ENCODE peak calls at places on chromosome 14, in eight cellular contexts. W is fibroblast of pulmonary artery, O is adrenal gland, N is fibroblast of lung, U is AG10803, R is H9, Y is brain microvascular endothelial cell, P is endothelial cell. Q is an unnamed sample.

GRCh38 chr14:36373982-36374673 is 53.7 kb upstream of the MBIP start:
- DNase-seq in W (peak), O (peak), N (peak), U (peak), R (peak), Y (peak), P (peak), Q (peak)

GRCh38 chr14:94717808-94718207 is 52.1 kb downstream of the GSC start:
- DNase-seq in W (no peak), O (no peak), N (no peak), U (peak), R (no peak), Y (no peak), P (no peak), Q (no peak)

GRCh38 chr14:31261859-31262739 is 54.5 kb upstream of the HECTD1 start:
- DNase-seq in W (peak), O (peak), N (peak), U (peak), R (no peak), Y (no peak), P (no peak), Q (peak)

GRCh38 chr14:89382487-89383170 is 34.4 kb downstream of the FOXN3 start:
- DNase-seq in W (no peak), O (no peak), N (no peak), U (no peak), R (no peak), Y (no peak), P (no peak), Q (no peak)

GRCh38 chr14:91464615-91465205 is 45.4 kb downstream of the PPP4R3A start:
- DNase-seq in W (no peak), O (no peak), N (no peak), U (no peak), R (no peak), Y (no peak), P (no peak), Q (no peak)

GRCh38 chr14:24802236-24802635 is 168.2 kb upstream of the GZMB start:
- DNase-seq in W (no peak), O (no peak), N (no peak), U (no peak), R (peak), Y (no peak), P (no peak), Q (no peak)

GRCh38 chr14:101491841-101492240 is 69.5 kb upstream of the DIO3 start:
- DNase-seq in W (no peak), O (no peak), N (no peak), U (no peak), R (no peak), Y (no peak), P (no peak), Q (no peak)

GRCh38 chr14:29085546-29085945 is 319.0 kb downstream of the FOXG1 start:
- DNase-seq in W (peak), O (no peak), N (no peak), U (peak), R (peak), Y (no peak), P (peak), Q (no peak)

GRCh38 chr14:98932436-98933325 is 339.3 kb downstream of the BCL11B start:
- DNase-seq in W (no peak), O (no peak), N (no peak), U (no peak), R (no peak), Y (no peak), P (no peak), Q (no peak)

GRCh38 chr14:31712244-31713127 is 151.3 kb downstream of the NUBPL start:
- DNase-seq in W (no peak), O (no peak), N (no peak), U (no peak), R (no peak), Y (no peak), P (no peak), Q (no peak)

GRCh38 chr14:78519863-78520262 is 349.7 kb downstream of the NRXN3 start:
- DNase-seq in W (peak), O (peak), N (peak), U (no peak), R (peak), Y (peak), P (peak), Q (peak)

GRCh38 chr14:26863736-26864135 is 265.9 kb upstream of the NOVA1 start:
- DNase-seq in W (peak), O (no peak), N (peak), U (peak), R (no peak), Y (no peak), P (no peak), Q (peak)

GRCh38 chr14:55122441-55122986 is 6.5 kb upstream of the LGALS3 start:
- DNase-seq in W (peak), O (peak), N (peak), U (peak), R (no peak), Y (peak), P (no peak), Q (no peak)

GRCh38 chr14:91997492-91997891 is 42.4 kb downstream of the TRIP11 start:
- DNase-seq in W (no peak), O (no peak), N (peak), U (peak), R (no peak), Y (peak), P (no peak), Q (no peak)

GRCh38 chr14:33686218-33686617 is 264.7 kb downstream of the EGLN3 start:
- DNase-seq in W (peak), O (no peak), N (peak), U (peak), R (no peak), Y (peak), P (no peak), Q (peak)

GRCh38 chr14:77124345-77125274 is 17.0 kb downstream of the ZDHHC22 start:
- DNase-seq in W (peak), O (peak), N (peak), U (no peak), R (peak), Y (no peak), P (peak), Q (peak)

GRCh38 chr14:99055816-99056215 is 216.2 kb downstream of the BCL11B start:
- DNase-seq in W (no peak), O (no peak), N (no peak), U (no peak), R (no peak), Y (no peak), P (no peak), Q (no peak)

GRCh38 chr14:68782091-68782981 is 10.5 kb downstream of the ZFP36L1 start:
- DNase-seq in W (no peak), O (peak), N (no peak), U (no peak), R (no peak), Y (no peak), P (no peak), Q (no peak)

GRCh38 chr14:79544671-79545070 is 666.6 kb downstream of the DIO2 start:
- DNase-seq in W (peak), O (no peak), N (peak), U (peak), R (no peak), Y (peak), P (no peak), Q (peak)

GRCh38 chr14:80055912-80056801 is 155.1 kb downstream of the DIO2 start:
- DNase-seq in W (peak), O (peak), N (peak), U (peak), R (peak), Y (peak), P (peak), Q (peak)

GRCh38 chr14:68789002-68789797 is 3.7 kb downstream of the ZFP36L1 start:
- DNase-seq in W (peak), O (peak), N (peak), U (peak), R (peak), Y (peak), P (peak), Q (peak)

GRCh38 chr14:79483472-79483871 is 727.8 kb downstream of the DIO2 start:
- DNase-seq in W (peak), O (no peak), N (peak), U (peak), R (no peak), Y (peak), P (no peak), Q (peak)

GRCh38 chr14:34297786-34298520 is 164.1 kb downstream of the SPTSSA start:
- DNase-seq in W (no peak), O (no peak), N (no peak), U (no peak), R (no peak), Y (no peak), P (no peak), Q (no peak)

GRCh38 chr14:95449131-95449530 is 67.3 kb downstream of the SYNE3 start:
- DNase-seq in W (no peak), O (no peak), N (no peak), U (no peak), R (no peak), Y (no peak), P (no peak), Q (no peak)

GRCh38 chr14:87450193-87450592 is 542.8 kb downstream of the GALC start:
- DNase-seq in W (no peak), O (no peak), N (no peak), U (no peak), R (no peak), Y (no peak), P (no peak), Q (no peak)

GRCh38 chr14:96497586-96497985 is 4.6 kb upstream of the PAPOLA start:
- DNase-seq in W (no peak), O (no peak), N (no peak), U (no peak), R (no peak), Y (no peak), P (no peak), Q (no peak)

GRCh38 chr14:96501383-96501745 is 818 bp upstream of the PAPOLA start:
- DNase-seq in W (no peak), O (no peak), N (no peak), U (no peak), R (no peak), Y (peak), P (peak), Q (peak)

GRCh38 chr14:96497087-96497486 is 5.1 kb upstream of the PAPOLA start:
- DNase-seq in W (no peak), O (no peak), N (no peak), U (no peak), R (no peak), Y (no peak), P (no peak), Q (no peak)

GRCh38 chr14:96502621-96503251 is 554 bp downstream of the PAPOLA start:
- DNase-seq in W (peak), O (peak), N (peak), U (peak), R (peak), Y (peak), P (peak), Q (peak)

GRCh38 chr14:96501746-96502620 is at the start of gene PAPOLA:
- DNase-seq in W (peak), O (peak), N (peak), U (peak), R (peak), Y (peak), P (peak), Q (peak)
- TF ChIP-seq CTCF in W (no peak), O (no peak), N (no peak), U (peak), R (peak), Y (peak), P (no peak), Q (peak)

GRCh38 chr14:59428581-59429012 is 36.6 kb downstream of the GPR135 start:
- DNase-seq in W (peak), O (no peak), N (peak), U (peak), R (no peak), Y (peak), P (no peak), Q (peak)
- TF ChIP-seq CTCF in W (peak), O (no peak), N (peak), U (peak), R (no peak), Y (peak), P (no peak), Q (peak)

DNA sequence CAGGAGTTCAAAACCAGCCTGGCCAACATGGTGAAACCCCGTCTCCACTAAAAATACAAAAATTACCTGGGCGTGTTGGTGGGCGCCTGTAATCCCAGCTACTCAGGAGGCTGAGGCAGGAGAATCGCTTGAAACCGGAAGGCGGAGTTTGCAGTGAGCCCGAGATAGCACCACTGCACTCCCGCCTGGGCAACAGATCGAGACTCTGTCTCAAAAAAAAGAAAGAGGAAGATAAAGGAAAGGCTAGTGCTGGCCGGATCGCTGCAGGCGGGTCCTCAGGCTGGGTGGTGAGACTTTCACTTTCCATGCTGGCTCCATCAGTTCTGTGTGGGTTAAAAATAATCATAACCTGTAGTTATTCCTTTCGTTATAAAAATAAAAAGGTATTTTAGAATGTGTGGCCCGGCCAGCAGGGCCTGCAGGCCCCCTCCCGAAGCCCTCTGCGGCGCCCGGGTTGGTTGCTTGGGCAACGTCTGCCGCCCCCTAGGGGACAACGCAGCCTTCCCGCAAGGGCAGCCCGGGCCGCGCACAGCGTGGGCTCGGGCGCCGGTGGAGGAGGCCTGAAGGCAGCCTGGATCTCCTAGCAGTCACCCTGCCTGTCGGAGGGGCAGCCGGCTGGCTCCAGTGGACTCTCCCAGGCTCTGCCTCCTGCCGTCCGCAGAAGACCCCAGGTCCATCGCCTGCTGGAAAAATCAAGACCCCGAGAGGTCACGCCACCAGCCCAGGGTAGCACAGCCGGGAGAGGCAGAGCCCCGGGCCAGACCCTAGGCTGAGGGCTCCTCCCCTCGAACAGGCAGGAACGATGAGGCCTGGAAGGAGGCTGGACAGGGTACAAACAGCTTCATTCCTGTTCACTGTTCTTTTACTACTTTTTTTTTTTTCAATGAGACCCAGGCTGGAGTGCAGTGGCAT is 5.0 kb upstream of the SLC25A47 start:
- DNase-seq in W (peak), O (peak), N (peak), U (peak), R (peak), Y (peak), P (peak), Q (peak)
- TF ChIP-seq CTCF in W (peak), O (peak), N (peak), U (peak), R (peak), Y (peak), P (peak), Q (peak)

GRCh38 chr14:73491256-73491976 is 683 bp downstream of the RIOX1 start:
- DNase-seq in W (peak), O (peak), N (peak), U (peak), R (peak), Y (peak), P (peak), Q (peak)
- TF ChIP-seq CTCF in W (no peak), O (no peak), N (no peak), U (no peak), R (no peak), Y (no peak), P (no peak), Q (no peak)

DNA sequence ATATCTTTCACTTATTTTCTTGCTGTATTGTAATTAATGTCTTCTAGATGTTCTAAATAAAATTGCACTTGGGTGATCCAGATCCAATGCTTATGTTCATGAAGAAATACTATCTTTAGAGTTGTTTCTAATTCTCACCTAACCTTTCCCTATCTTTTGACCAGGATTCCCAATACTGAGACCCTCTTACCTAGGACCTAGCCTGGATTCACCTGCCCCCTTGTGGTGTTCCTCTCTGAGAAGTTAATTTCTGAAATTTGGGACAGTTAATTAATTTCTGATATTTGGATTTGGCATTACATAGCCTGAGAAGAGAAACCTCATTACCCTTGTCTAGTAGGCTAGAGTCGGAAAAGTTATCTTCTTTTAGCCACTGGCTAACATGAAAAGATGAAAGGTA is 29.5 kb downstream of the FOXA1 start:
- DNase-seq in W (no peak), O (no peak), N (no peak), U (no peak), R (no peak), Y (no peak), P (no peak), Q (no peak)
- TF ChIP-seq CTCF in W (peak), O (no peak), N (peak), U (no peak), R (peak), Y (peak), P (peak), Q (peak)

GRCh38 chr14:21723431-21724045 is 49.9 kb upstream of the OR4E1 start:
- DNase-seq in W (peak), O (no peak), N (no peak), U (no peak), R (peak), Y (no peak), P (peak), Q (no peak)
- TF ChIP-seq CTCF in W (peak), O (no peak), N (no peak), U (no peak), R (peak), Y (peak), P (peak), Q (peak)

GRCh38 chr14:102593841-102594170 is 1.4 kb downstream of the RCOR1 start:
- DNase-seq in W (peak), O (no peak), N (no peak), U (no peak), R (no peak), Y (no peak), P (no peak), Q (peak)

GRCh38 chr14:102591372-102591943 is 991 bp upstream of the RCOR1 start:
- DNase-seq in W (no peak), O (peak), N (peak), U (no peak), R (no peak), Y (no peak), P (peak), Q (peak)

GRCh38 chr14:102594514-102595175 is 2.2 kb downstream of the RCOR1 start:
- DNase-seq in W (peak), O (peak), N (peak), U (peak), R (no peak), Y (peak), P (peak), Q (peak)

GRCh38 chr14:102591944-102592772 is at the start of gene RCOR1:
- DNase-seq in W (peak), O (peak), N (peak), U (peak), R (peak), Y (peak), P (peak), Q (peak)

GRCh38 chr14:102592969-102593840 is 756 bp downstream of the RCOR1 start:
- DNase-seq in W (peak), O (peak), N (peak), U (no peak), R (no peak), Y (no peak), P (peak), Q (peak)
- TF ChIP-seq CTCF in W (peak), O (peak), N (peak), U (no peak), R (peak), Y (peak), P (peak), Q (peak)

GRCh38 chr14:23301288-23301968 is 1.2 kb downstream of the PPP1R3E start:
- DNase-seq in W (peak), O (peak), N (peak), U (peak), R (peak), Y (peak), P (peak), Q (peak)
- TF ChIP-seq CTCF in W (peak), O (peak), N (peak), U (peak), R (peak), Y (peak), P (peak), Q (peak)

GRCh38 chr14:105200641-105201040 is 19.5 kb upstream of the NUDT14 start:
- DNase-seq in W (no peak), O (no peak), N (no peak), U (no peak), R (no peak), Y (no peak), P (no peak), Q (no peak)

GRCh38 chr14:105200074-105200473 is 19.0 kb upstream of the NUDT14 start:
- DNase-seq in W (no peak), O (no peak), N (no peak), U (no peak), R (no peak), Y (no peak), P (no peak), Q (no peak)

GRCh38 chr14:105203057-105203494 is 22.0 kb upstream of the NUDT14 start:
- DNase-seq in W (peak), O (peak), N (peak), U (peak), R (peak), Y (peak), P (peak), Q (peak)

GRCh38 chr14:105201928-105202513 is 20.9 kb upstream of the NUDT14 start:
- DNase-seq in W (no peak), O (no peak), N (no peak), U (no peak), R (no peak), Y (no peak), P (no peak), Q (no peak)

GRCh38 chr14:105201156-105201927 is 20.2 kb upstream of the NUDT14 start:
- DNase-seq in W (no peak), O (no peak), N (no peak), U (no peak), R (no peak), Y (no peak), P (no peak), Q (no peak)
- TF ChIP-seq CTCF in W (peak), O (no peak), N (no peak), U (no peak), R (peak), Y (peak), P (no peak), Q (no peak)

Q was measured in astrocyte of the spinal cord.